ENCODE peak calls at places on chromosomes 4 and X, in eight cellular contexts. V is psoas muscle, E is lung, H is GM23248, W is heart left ventricle, D is prostate gland, U is pancreas, P is AG04450. A is an unnamed sample.

GRCh38 chrX:118630843-118631242 is 96.6 kb upstream of the IL13RA1 start:
- DNase-seq in V (no peak), E (no peak), H (no peak), W (no peak), D (no peak), U (no peak), P (no peak), A (no peak)

GRCh38 chr4:87068591-87069021 is 133.8 kb downstream of the AFF1 start:
- DNase-seq in V (no peak), E (no peak), H (no peak), W (peak), D (no peak), U (no peak), P (no peak), A (no peak)

GRCh38 chrX:106894392-106894909 is 8.7 kb downstream of the RIPPLY1 start:
- DNase-seq in V (peak), E (peak), H (peak), W (peak), D (peak), U (peak), P (peak), A (peak)

GRCh38 chrX:18461431-18461830 is 36.0 kb downstream of the CDKL5 start:
- DNase-seq in V (no peak), E (no peak), H (no peak), W (no peak), D (no peak), U (no peak), P (no peak), A (no peak)

GRCh38 chr4:89307446-89308160 is at the start of gene GPRIN3:
- DNase-seq in V (peak), E (peak), H (peak), W (peak), D (peak), U (peak), P (no peak), A (peak)

GRCh38 chr4:75643651-75644050 is 13.3 kb upstream of the CDKL2 start:
- DNase-seq in V (no peak), E (no peak), H (no peak), W (no peak), D (no peak), U (no peak), P (no peak), A (no peak)

GRCh38 chrX:118633530-118633929 is 93.9 kb upstream of the IL13RA1 start:
- DNase-seq in V (no peak), E (no peak), H (no peak), W (no peak), D (no peak), U (no peak), P (no peak), A (no peak)

GRCh38 chr4:56048621-56049427 is 100.1 kb downstream of the CEP135 start:
- DNase-seq in V (peak), E (no peak), H (peak), W (peak), D (peak), U (peak), P (no peak), A (no peak)

GRCh38 chrX:1717326-1717725 is 102.5 kb downstream of the ASMT start:
- DNase-seq in V (no peak), E (no peak), H (no peak), W (no peak), D (no peak), U (no peak), P (no peak), A (no peak)

GRCh38 chr4:6758732-6759131 is 23.8 kb upstream of the KIAA0232 start:
- DNase-seq in V (no peak), E (no peak), H (no peak), W (no peak), D (no peak), U (no peak), P (no peak), A (no peak)

GRCh38 chrX:151713859-151714258 is 2.0 kb upstream of the FATE1 start:
- DNase-seq in V (no peak), E (no peak), H (peak), W (no peak), D (no peak), U (no peak), P (no peak), A (no peak)

GRCh38 chrX:132584936-132585335 is 96.1 kb upstream of the MBNL3 start:
- DNase-seq in V (no peak), E (no peak), H (no peak), W (no peak), D (no peak), U (no peak), P (no peak), A (no peak)

GRCh38 chr4:27084685-27085356 is 224.2 kb downstream of the STIM2 start:
- DNase-seq in V (peak), E (no peak), H (peak), W (no peak), D (peak), U (peak), P (no peak), A (peak)

GRCh38 chrX:120664081-120664480 is 34.2 kb upstream of the C1GALT1C1 start:
- DNase-seq in V (no peak), E (no peak), H (peak), W (no peak), D (no peak), U (no peak), P (no peak), A (no peak)

GRCh38 chr4:182752158-182752910 is 164.9 kb downstream of the DCTD start:
- DNase-seq in V (no peak), E (no peak), H (peak), W (no peak), D (no peak), U (no peak), P (peak), A (no peak)

GRCh38 chr4:42809419-42810084 is 83.0 kb upstream of the GRXCR1 start:
- DNase-seq in V (no peak), E (no peak), H (no peak), W (no peak), D (no peak), U (no peak), P (no peak), A (no peak)

GRCh38 chr4:170428929-170429328 is 339.2 kb upstream of the AADAT start:
- DNase-seq in V (no peak), E (no peak), H (no peak), W (no peak), D (no peak), U (no peak), P (no peak), A (no peak)

GRCh38 chr4:141124224-141124623 is 9.0 kb downstream of the RNF150 start:
- DNase-seq in V (no peak), E (no peak), H (no peak), W (no peak), D (no peak), U (no peak), P (no peak), A (no peak)

GRCh38 chr4:6308890-6309643 is 39.4 kb downstream of the WFS1 start:
- DNase-seq in V (no peak), E (no peak), H (peak), W (no peak), D (no peak), U (no peak), P (no peak), A (no peak)

GRCh38 chr4:158896459-158897238 is 127.8 kb downstream of the FNIP2 start:
- DNase-seq in V (no peak), E (no peak), H (no peak), W (no peak), D (no peak), U (no peak), P (no peak), A (no peak)

GRCh38 chrX:29090811-29091210 is 503.6 kb downstream of the IL1RAPL1 start:
- DNase-seq in V (no peak), E (no peak), H (no peak), W (no peak), D (no peak), U (no peak), P (no peak), A (no peak)

GRCh38 chr4:152795891-152796290 is 16.1 kb downstream of the ARFIP1 start:
- DNase-seq in V (no peak), E (no peak), H (no peak), W (no peak), D (no peak), U (no peak), P (no peak), A (no peak)

GRCh38 chr4:52843958-52844357 is 18.2 kb upstream of the RASL11B start:
- DNase-seq in V (no peak), E (no peak), H (no peak), W (peak), D (no peak), U (no peak), P (no peak), A (no peak)

GRCh38 chrX:102835504-102836146 is 101.4 kb upstream of the RAB40AL start:
- DNase-seq in V (no peak), E (no peak), H (peak), W (no peak), D (no peak), U (no peak), P (no peak), A (no peak)

GRCh38 chr4:6478546-6479220 is 6.3 kb upstream of the PPP2R2C start:
- DNase-seq in V (no peak), E (no peak), H (no peak), W (no peak), D (no peak), U (no peak), P (no peak), A (no peak)

GRCh38 chr4:98802673-98803286 is 126.2 kb downstream of the EIF4E start:
- DNase-seq in V (no peak), E (no peak), H (peak), W (no peak), D (no peak), U (no peak), P (no peak), A (no peak)

GRCh38 chr4:52925531-52925968 is 63.4 kb downstream of the RASL11B start:
- DNase-seq in V (no peak), E (no peak), H (no peak), W (no peak), D (no peak), U (no peak), P (no peak), A (no peak)

GRCh38 chr4:142846729-142847606 is 867 bp upstream of the INPP4B start:
- DNase-seq in V (no peak), E (no peak), H (peak), W (peak), D (peak), U (peak), P (no peak), A (peak)

GRCh38 chr4:149031399-149031798 is 589.2 kb upstream of the NR3C2 start:
- DNase-seq in V (no peak), E (no peak), H (peak), W (no peak), D (no peak), U (no peak), P (no peak), A (no peak)

GRCh38 chr4:151408630-151409469 is at the start of gene FHIP1A:
- DNase-seq in V (peak), E (peak), H (peak), W (peak), D (peak), U (peak), P (peak), A (peak)

GRCh38 chr4:173520921-173521473 is 9.0 kb downstream of the HAND2 start:
- DNase-seq in V (no peak), E (no peak), H (peak), W (no peak), D (no peak), U (no peak), P (no peak), A (no peak)

GRCh38 chr4:100517864-100518341 is at the start of gene EMCN:
- DNase-seq in V (no peak), E (no peak), H (peak), W (peak), D (no peak), U (no peak), P (no peak), A (no peak)

GRCh38 chrX:119537487-119537886 is 27.7 kb downstream of the STEEP1 start:
- DNase-seq in V (no peak), E (no peak), H (no peak), W (no peak), D (no peak), U (no peak), P (no peak), A (no peak)

GRCh38 chrX:23035493-23035892 is 35.7 kb downstream of the DDX53 start:
- DNase-seq in V (no peak), E (no peak), H (no peak), W (no peak), D (no peak), U (no peak), P (no peak), A (no peak)

GRCh38 chr4:146369446-146369845 is 152.3 kb downstream of the SLC10A7 start:
- DNase-seq in V (no peak), E (no peak), H (no peak), W (no peak), D (no peak), U (no peak), P (no peak), A (no peak)

GRCh38 chrX:53048169-53049126 is at the start of gene GPR173:
- DNase-seq in V (peak), E (no peak), H (peak), W (peak), D (no peak), U (no peak), P (peak), A (peak)

GRCh38 chr4:88989990-88990389 is 67.0 kb downstream of the FAM13A start:
- DNase-seq in V (no peak), E (no peak), H (peak), W (no peak), D (no peak), U (no peak), P (no peak), A (no peak)

GRCh38 chr4:18934197-18934596 is 912.6 kb upstream of the LCORL start:
- DNase-seq in V (no peak), E (no peak), H (peak), W (no peak), D (no peak), U (no peak), P (no peak), A (no peak)

GRCh38 chr4:163815776-163816175 is 321.3 kb downstream of the TMA16 start:
- DNase-seq in V (no peak), E (no peak), H (no peak), W (no peak), D (no peak), U (no peak), P (no peak), A (no peak)
- H3K27ac ChIP-seq in V (no peak), E (no peak), H (no peak), W (no peak), D (no peak), U (no peak), P (no peak), A (no peak)

DNA sequence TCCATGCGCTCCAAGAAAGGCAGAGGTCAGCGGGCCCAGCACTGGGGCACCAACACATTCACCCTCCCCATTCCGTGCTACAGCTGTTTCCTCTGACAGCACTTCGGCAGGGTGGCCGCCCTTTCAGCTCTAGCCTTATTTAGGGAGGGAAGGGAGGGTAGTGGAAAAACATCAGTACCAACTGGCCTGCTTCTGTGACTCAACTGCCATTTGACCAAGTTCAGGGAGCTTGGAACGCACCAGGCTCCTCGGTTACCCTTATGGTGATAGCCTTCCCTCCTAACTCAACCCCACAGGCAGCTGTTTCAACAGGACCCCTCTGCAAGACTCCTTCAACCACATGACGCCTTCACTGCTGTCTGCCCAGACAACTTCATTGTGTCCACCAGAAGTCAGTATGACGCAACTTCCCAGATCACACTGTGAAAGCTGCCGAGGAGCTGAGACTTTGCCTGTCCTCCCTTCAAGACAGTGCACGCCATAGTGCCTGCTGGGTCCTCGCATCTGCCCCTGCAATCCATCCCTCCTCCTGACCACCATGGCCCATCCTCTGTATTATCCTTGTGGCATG is 132.2 kb downstream of the AFAP1 start:
- DNase-seq in V (no peak), E (no peak), H (no peak), W (peak), D (no peak), U (no peak), P (no peak), A (no peak)
- H3K27ac ChIP-seq in V (peak), E (no peak), H (no peak), W (peak), D (peak), U (peak), P (peak), A (no peak)

GRCh38 chrX:41025926-41026325 is 59.3 kb upstream of the USP9X start:
- DNase-seq in V (no peak), E (no peak), H (no peak), W (no peak), D (no peak), U (no peak), P (no peak), A (no peak)
- H3K27ac ChIP-seq in V (no peak), E (no peak), H (no peak), W (no peak), D (no peak), U (no peak), P (peak), A (no peak)

DNA sequence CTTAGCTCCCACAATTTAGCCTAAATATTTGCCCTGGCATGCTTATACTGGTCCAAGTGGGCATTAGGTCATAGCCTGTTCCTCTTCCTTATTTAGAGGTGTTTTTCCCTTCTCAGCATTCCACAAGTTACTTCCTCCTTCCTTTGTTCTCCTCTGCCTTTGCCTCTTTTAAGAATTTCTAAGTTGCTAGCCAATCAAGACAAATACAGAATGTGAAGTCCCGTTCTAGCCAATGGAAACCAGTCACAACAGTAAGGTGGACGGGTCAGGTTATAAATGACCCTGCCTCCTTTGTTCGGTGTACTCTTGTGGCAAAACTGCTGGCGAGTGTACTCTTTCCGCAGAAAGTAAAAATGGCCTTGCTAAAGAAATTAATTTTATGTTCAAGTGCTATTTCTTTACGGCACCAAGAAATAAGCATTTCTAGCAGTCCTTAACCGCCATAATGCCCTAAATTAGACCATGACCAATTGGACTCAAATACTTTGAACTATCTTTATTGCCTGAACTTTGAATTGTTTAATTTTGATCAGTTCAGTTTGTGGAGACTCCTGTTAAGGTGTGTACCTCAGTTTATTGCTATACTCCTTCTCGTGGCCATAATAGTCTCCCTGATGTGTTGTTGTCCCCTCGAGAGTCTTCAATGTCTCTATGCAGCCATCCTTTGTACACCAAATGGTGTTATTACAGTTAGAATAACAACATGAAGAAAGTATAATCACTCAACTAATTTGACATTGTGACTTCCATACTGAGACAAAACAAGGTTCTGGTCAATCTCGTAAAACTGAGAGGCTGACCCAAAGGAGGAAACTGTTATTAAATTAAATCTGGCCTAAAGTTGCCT is 1.6 kb upstream of the HADH start:
- DNase-seq in V (no peak), E (no peak), H (no peak), W (no peak), D (peak), U (no peak), P (no peak), A (no peak)
- H3K27ac ChIP-seq in V (peak), E (peak), H (no peak), W (peak), D (peak), U (no peak), P (no peak), A (no peak)

GRCh38 chr4:183988874-183989273 is 83.8 kb downstream of the STOX2 start:
- DNase-seq in V (no peak), E (no peak), H (no peak), W (no peak), D (no peak), U (no peak), P (no peak), A (no peak)
- H3K27ac ChIP-seq in V (peak), E (peak), H (no peak), W (peak), D (peak), U (no peak), P (peak), A (peak)

GRCh38 chr4:78510681-78511080 is 40.9 kb upstream of the ANXA3 start:
- DNase-seq in V (no peak), E (no peak), H (no peak), W (no peak), D (no peak), U (no peak), P (no peak), A (no peak)
- H3K27ac ChIP-seq in V (no peak), E (no peak), H (no peak), W (no peak), D (no peak), U (no peak), P (no peak), A (no peak)

DNA sequence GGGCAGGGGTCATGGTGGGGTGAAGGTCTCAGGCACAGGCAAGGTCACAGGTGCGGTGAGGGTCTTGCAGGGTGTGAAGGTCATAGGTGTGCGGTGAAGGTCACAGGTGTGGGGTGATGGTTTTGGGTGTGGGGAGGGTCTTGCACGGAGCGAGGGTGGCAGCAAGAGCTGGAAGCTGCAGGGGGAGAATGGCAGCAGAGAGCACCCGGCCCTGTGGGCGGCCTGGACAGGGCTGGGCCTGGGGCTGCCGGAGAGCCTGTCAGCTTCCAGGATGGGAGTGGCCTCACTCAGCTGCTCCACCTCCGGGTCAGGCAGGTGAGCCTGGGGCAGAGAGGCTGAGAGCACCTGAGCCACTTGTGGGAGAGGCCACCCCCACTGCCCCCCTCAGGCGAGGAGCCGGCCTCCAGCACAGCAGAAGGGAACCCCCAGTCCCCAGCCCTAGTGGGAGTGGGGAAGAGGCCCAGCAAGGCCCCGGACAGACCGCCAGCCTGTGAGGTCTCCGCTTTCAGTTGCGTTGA is 1.5 kb downstream of the MSANTD1 start:
- DNase-seq in V (peak), E (peak), H (no peak), W (peak), D (no peak), U (peak), P (no peak), A (no peak)
- H3K27ac ChIP-seq in V (no peak), E (no peak), H (no peak), W (no peak), D (no peak), U (no peak), P (no peak), A (peak)

GRCh38 chr4:140076307-140076706 is 77.7 kb downstream of the MAML3 start:
- DNase-seq in V (no peak), E (no peak), H (no peak), W (no peak), D (no peak), U (no peak), P (no peak), A (no peak)
- H3K27ac ChIP-seq in V (no peak), E (no peak), H (no peak), W (no peak), D (no peak), U (no peak), P (no peak), A (no peak)

GRCh38 chr4:1154523-1155182 is 17.7 kb downstream of the SPON2 start:
- DNase-seq in V (no peak), E (no peak), H (peak), W (no peak), D (no peak), U (peak), P (peak), A (no peak)
- H3K27ac ChIP-seq in V (no peak), E (no peak), H (no peak), W (no peak), D (no peak), U (peak), P (no peak), A (no peak)

GRCh38 chr4:38004062-38004461 is 43.9 kb downstream of the PTTG2 start:
- DNase-seq in V (no peak), E (no peak), H (no peak), W (no peak), D (no peak), U (no peak), P (no peak), A (no peak)

GRCh38 chr4:38003102-38003501 is 42.9 kb downstream of the PTTG2 start:
- DNase-seq in V (no peak), E (no peak), H (no peak), W (no peak), D (no peak), U (no peak), P (no peak), A (no peak)

GRCh38 chr4:38003628-38004027 is 43.4 kb downstream of the PTTG2 start:
- DNase-seq in V (no peak), E (no peak), H (no peak), W (no peak), D (no peak), U (no peak), P (no peak), A (no peak)

GRCh38 chr4:38002451-38003071 is 42.4 kb downstream of the PTTG2 start:
- DNase-seq in V (no peak), E (no peak), H (peak), W (no peak), D (no peak), U (no peak), P (no peak), A (no peak)

GRCh38 chr4:38001927-38002326 is 41.7 kb downstream of the PTTG2 start:
- DNase-seq in V (no peak), E (no peak), H (no peak), W (no peak), D (no peak), U (no peak), P (no peak), A (no peak)
- H3K27ac ChIP-seq in V (no peak), E (no peak), H (no peak), W (no peak), D (no peak), U (no peak), P (no peak), A (no peak)